ENCODE peak calls at places on chromosomes 16 and 17, in six cellular contexts. Z, D, H, T, W and P are unnamed samples.
A peak's percentile ranks its signal among the peaks of the same experiment; 100 is the strongest.

GRCh38 chr17:2179615-2180295 is 123.8 kb downstream of the SMG6 start:
- DNase-seq in Z (no peak), D (no peak), H (peak; percentile 98), T (no peak), W (no peak), P (no peak)

GRCh38 chr17:46088595-46088994 is 89.5 kb downstream of the STH start:
- DNase-seq in Z (no peak), D (no peak), H (no peak), T (no peak), W (no peak), P (no peak)

GRCh38 chr16:14057878-14058382 is 13.2 kb upstream of the MRTFB start:
- DNase-seq in Z (no peak), D (no peak), H (peak; percentile 96), T (no peak), W (no peak), P (no peak)

GRCh38 chr17:19647697-19648474 is 665 bp upstream of the ALDH3A2 start:
- DNase-seq in Z (peak; percentile 97), D (no peak), H (peak; percentile 72), T (peak; percentile 9), W (peak; percentile 37), P (peak; percentile 63)

GRCh38 chr17:56185905-56186783 is 32.9 kb downstream of the ANKFN1 start:
- DNase-seq in Z (peak; percentile 18), D (no peak), H (peak; percentile 84), T (no peak), W (no peak), P (no peak)

GRCh38 chr17:79120259-79120658 is 45.6 kb downstream of the ENGASE start:
- DNase-seq in Z (no peak), D (no peak), H (no peak), T (no peak), W (no peak), P (no peak)

GRCh38 chr16:28309811-28310311 is 17.5 kb downstream of the SBK1 start:
- DNase-seq in Z (peak; percentile 87), D (no peak), H (no peak), T (no peak), W (no peak), P (no peak)

GRCh38 chr17:2631211-2631610 is 37.8 kb downstream of the PAFAH1B1 start:
- DNase-seq in Z (no peak), D (no peak), H (no peak), T (no peak), W (no peak), P (no peak)

GRCh38 chr16:22326771-22327445 is 29.7 kb downstream of the POLR3E start:
- DNase-seq in Z (no peak), D (no peak), H (no peak), T (no peak), W (no peak), P (no peak)

GRCh38 chr16:26709175-26709574 is 357.6 kb upstream of the C16orf82 start:
- DNase-seq in Z (peak; percentile 7), D (peak; percentile 62), H (no peak), T (no peak), W (no peak), P (peak; percentile 10)

GRCh38 chr16:72875291-72876036 is 172.5 kb downstream of the ZFHX3 start:
- DNase-seq in Z (peak; percentile 30), D (no peak), H (no peak), T (no peak), W (peak; percentile 35), P (peak; percentile 18)

GRCh38 chr16:17784073-17784472 is 313.3 kb upstream of the XYLT1 start:
- DNase-seq in Z (peak; percentile 62), D (peak; percentile 34), H (no peak), T (no peak), W (peak; percentile 21), P (no peak)

GRCh38 chr16:16027728-16028310 is 78.4 kb downstream of the ABCC1 start:
- DNase-seq in Z (no peak), D (no peak), H (peak; percentile 77), T (no peak), W (no peak), P (no peak)

GRCh38 chr17:63698381-63698885 is 1.5 kb downstream of the LIMD2 start:
- DNase-seq in Z (peak; percentile 55), D (no peak), H (peak; percentile 24), T (no peak), W (no peak), P (no peak)

GRCh38 chr16:89573826-89574680 is 1.5 kb upstream of the CPNE7 start:
- DNase-seq in Z (no peak), D (no peak), H (no peak), T (no peak), W (no peak), P (no peak)

GRCh38 chr16:66423177-66423576 is 3.9 kb upstream of the BEAN1 start:
- DNase-seq in Z (no peak), D (no peak), H (no peak), T (no peak), W (no peak), P (no peak)

GRCh38 chr17:78697122-78697845 is 84.8 kb downstream of the CYTH1 start:
- DNase-seq in Z (peak; percentile 77), D (no peak), H (no peak), T (no peak), W (no peak), P (no peak)

GRCh38 chr17:47860396-47860795 is 9.4 kb upstream of the SP6 start:
- DNase-seq in Z (no peak), D (no peak), H (no peak), T (no peak), W (no peak), P (no peak)

GRCh38 chr16:81873843-81874752 is 95.0 kb downstream of the PLCG2 start:
- DNase-seq in Z (peak; percentile 80), D (peak; percentile 69), H (peak; percentile 63), T (no peak), W (peak; percentile 45), P (peak; percentile 72)

GRCh38 chr17:10195090-10195489 is 3.3 kb downstream of the GAS7 start:
- DNase-seq in Z (no peak), D (no peak), H (no peak), T (no peak), W (no peak), P (no peak)

GRCh38 chr16:2483160-2483559 is 8.2 kb downstream of the TBC1D24 start:
- DNase-seq in Z (no peak), D (no peak), H (no peak), T (no peak), W (no peak), P (no peak)

GRCh38 chr17:4951486-4951885 is 567 bp downstream of the ENO3 start:
- DNase-seq in Z (no peak), D (peak; percentile 54), H (no peak), T (no peak), W (no peak), P (no peak)

GRCh38 chr17:39197380-39198185 is at the start of gene CACNB1:
- DNase-seq in Z (peak; percentile 87), D (peak; percentile 90), H (peak; percentile 69), T (no peak), W (peak; percentile 45), P (peak; percentile 78)

GRCh38 chr17:19386276-19386863 is 620 bp downstream of the MFAP4 start:
- DNase-seq in Z (peak; percentile 96), D (no peak), H (no peak), T (no peak), W (no peak), P (peak; percentile 73)

GRCh38 chr17:66115246-66115645 is 76.7 kb downstream of the CEP112 start:
- DNase-seq in Z (no peak), D (no peak), H (no peak), T (no peak), W (no peak), P (no peak)

DNA sequence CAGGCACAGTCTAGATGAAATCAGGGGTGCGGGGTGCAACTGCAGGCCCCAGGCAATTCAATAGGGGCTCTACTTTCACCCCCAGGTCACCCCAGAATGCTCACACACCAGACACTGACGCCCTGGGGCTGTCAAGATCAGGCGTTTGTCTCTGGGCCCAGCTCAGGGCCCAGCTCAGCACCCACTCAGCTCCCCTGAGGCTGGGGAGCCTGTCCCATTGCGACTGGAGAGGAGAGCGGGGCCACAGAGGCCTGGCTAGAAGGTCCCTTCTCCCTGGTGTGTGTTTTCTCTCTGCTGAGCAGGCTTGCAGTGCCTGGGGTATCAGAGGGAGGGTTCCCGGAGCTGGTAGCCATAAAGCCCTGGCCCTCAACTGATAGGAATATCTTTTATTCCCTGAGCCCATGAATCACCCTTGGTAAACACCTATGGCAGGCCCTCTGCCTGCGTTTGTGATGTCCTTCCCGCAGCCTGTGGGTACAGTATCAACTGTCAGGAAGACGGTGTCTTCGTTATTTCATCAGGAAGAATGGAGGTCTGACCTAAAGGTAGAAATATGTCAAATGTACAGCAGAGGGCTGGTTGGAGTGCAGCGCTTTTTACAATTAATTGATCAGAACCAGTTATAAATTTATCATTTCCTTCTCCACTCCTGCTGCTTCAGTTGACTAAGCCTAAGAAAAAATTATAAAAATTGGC is 1.6 kb downstream of the HBA1 start:
- DNase-seq in Z (no peak), D (no peak), H (no peak), T (no peak), W (no peak), P (no peak)
- TF ChIP-seq MYC in Z (no peak), D (no peak), H (no peak), T (no peak), W (no peak), P (no peak)

GRCh38 chr17:35170968-35171771 is 23.0 kb downstream of the SLC35G3 start:
- DNase-seq in Z (peak; percentile 23), D (no peak), H (peak; percentile 53), T (no peak), W (no peak), P (peak; percentile 49)
- TF ChIP-seq MYC in Z (no peak), D (no peak), H (no peak), T (no peak), W (no peak), P (no peak)

GRCh38 chr17:8014558-8014850 is 12.1 kb downstream of the GUCY2D start:
- DNase-seq in Z (no peak), D (no peak), H (no peak), T (no peak), W (no peak), P (no peak)

GRCh38 chr17:8015957-8016631 is 13.7 kb downstream of the GUCY2D start:
- DNase-seq in Z (no peak), D (no peak), H (no peak), T (no peak), W (no peak), P (no peak)

GRCh38 chr17:8018436-8018835 is 16.0 kb downstream of the GUCY2D start:
- DNase-seq in Z (peak; percentile 61), D (no peak), H (no peak), T (no peak), W (no peak), P (no peak)

GRCh38 chr17:8015236-8015956 is 13.0 kb downstream of the GUCY2D start:
- DNase-seq in Z (no peak), D (no peak), H (no peak), T (no peak), W (no peak), P (no peak)

GRCh38 chr17:8016632-8017424 is 14.4 kb downstream of the GUCY2D start:
- DNase-seq in Z (peak; percentile 76), D (peak; percentile 54), H (peak; percentile 12), T (no peak), W (no peak), P (peak; percentile 66)
- TF ChIP-seq MYC in Z (peak; percentile 10), D (no peak), H (no peak), T (no peak), W (no peak), P (no peak)

DNA sequence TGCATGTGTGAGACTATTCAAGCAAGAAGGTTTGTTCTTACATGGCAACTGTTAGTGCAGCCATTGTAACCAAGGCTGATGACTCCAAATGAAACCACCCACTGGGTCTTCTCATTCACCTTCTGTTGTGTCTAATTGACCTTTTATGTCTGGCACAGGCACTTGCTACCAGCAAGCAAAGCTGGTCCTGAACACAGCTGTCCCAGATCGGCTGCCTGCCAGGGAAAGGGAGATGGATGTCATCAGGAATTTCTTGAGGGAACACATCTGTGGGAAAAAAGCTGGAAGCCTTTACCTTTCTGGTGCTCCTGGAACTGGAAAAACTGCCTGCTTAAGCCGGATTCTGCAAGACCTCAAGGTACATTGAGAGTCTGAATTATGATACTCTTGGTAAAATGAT is 3.6 kb downstream of the CDC6 start:
- DNase-seq in Z (no peak), D (no peak), H (no peak), T (no peak), W (no peak), P (no peak)
- TF ChIP-seq MYC in Z (no peak), D (no peak), H (no peak), T (no peak), W (no peak), P (no peak)